ENCODE peak calls at places on chromosomes 4 and X, in five cellular contexts. G is mesendoderm, M is mesenchymal stem cell, P is H9, W is IMR-90. F is an unnamed sample.

GRCh38 chrX:14964500-14964899 is 91.3 kb downstream of the MOSPD2 start:
- DNase-seq in M (peak; percentile 23), W (peak; percentile 26), G (no peak), P (no peak), F (no peak)

GRCh38 chr4:16794816-16795445 is 103.5 kb downstream of the LDB2 start:
- DNase-seq in P (peak; percentile 74), M (peak; percentile 59), G (peak; percentile 85), W (peak; percentile 60), F (peak; percentile 10)

GRCh38 chr4:60326735-60327134 is 873.4 kb upstream of the ADGRL3 start:
- DNase-seq in W (no peak), M (no peak), G (no peak), P (no peak), F (no peak)

GRCh38 chr4:154743683-154744340 is at the start of gene LRAT:
- DNase-seq in P (peak; percentile 92), M (no peak), G (peak; percentile 81), W (no peak), F (peak; percentile 80)

GRCh38 chr4:4914059-4914820 is 54.8 kb downstream of the MSX1 start:
- DNase-seq in M (no peak), G (no peak), P (no peak), W (peak; percentile 53), F (no peak)

GRCh38 chr4:46274717-46275116 is 115.2 kb downstream of the GABRA2 start:
- DNase-seq in G (peak; percentile 19), M (no peak), P (no peak), W (no peak), F (no peak)

GRCh38 chr4:25919676-25920075 is 5.7 kb downstream of the SMIM20 start:
- DNase-seq in W (peak; percentile 53), G (no peak), P (no peak), M (peak; percentile 30), F (no peak)

GRCh38 chr4:75630174-75630931 is at the start of gene CDKL2:
- DNase-seq in G (peak; percentile 95), M (peak; percentile 78), W (no peak), P (peak; percentile 95), F (peak; percentile 93)

GRCh38 chr4:147732516-147733193 is 767 bp downstream of the ARHGAP10 start:
- DNase-seq in G (peak; percentile 71), P (peak; percentile 58), W (peak; percentile 39), M (peak; percentile 63), F (no peak)

GRCh38 chr4:140643571-140644055 is 74.9 kb upstream of the UCP1 start:
- DNase-seq in M (no peak), G (no peak), W (no peak), P (no peak), F (no peak)

GRCh38 chr4:140645614-140646412 is 77.1 kb upstream of the UCP1 start:
- DNase-seq in M (peak; percentile 37), P (no peak), G (no peak), W (peak; percentile 18), F (no peak)

GRCh38 chr4:140644470-140645185 is 75.9 kb upstream of the UCP1 start:
- DNase-seq in G (no peak), P (no peak), M (no peak), W (no peak), F (no peak)

GRCh38 chr4:140642674-140643437 is 74.1 kb upstream of the UCP1 start:
- DNase-seq in G (no peak), M (no peak), P (no peak), W (no peak), F (no peak)

GRCh38 chr4:140645196-140645595 is 76.4 kb upstream of the UCP1 start:
- DNase-seq in P (no peak), W (no peak), M (no peak), G (no peak), F (no peak)
- H3K23ac ChIP-seq in P (no peak overlapping the region), W (no peak overlapping the region), M (no peak overlapping the region), G (no peak overlapping the region), F (no peak overlapping the region)

DNA sequence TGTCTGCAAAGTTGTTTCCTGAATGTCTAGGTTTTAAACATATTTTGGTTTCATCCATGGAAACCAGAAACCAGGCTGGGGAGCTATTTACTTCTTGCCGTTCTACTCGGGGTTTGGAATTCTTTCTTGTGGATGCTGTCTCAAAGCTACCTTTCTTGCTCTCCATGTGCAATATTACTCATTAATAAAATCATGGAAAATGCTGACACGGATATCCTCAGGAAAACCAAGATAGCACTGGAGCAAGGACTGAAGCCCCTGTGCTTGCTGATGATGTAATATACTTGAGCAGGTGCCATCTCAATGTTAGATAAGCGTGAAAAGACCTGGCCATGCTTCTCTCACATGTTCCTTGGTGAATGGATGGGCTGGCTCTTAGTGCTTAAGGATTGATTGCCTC is 41.5 kb upstream of the HPF1 start:
- DNase-seq in M (no peak), P (no peak), G (no peak), W (no peak), F (no peak)
- H3K23ac ChIP-seq in M (no peak overlapping the region), P (no peak overlapping the region), G (no peak overlapping the region), W (no peak overlapping the region), F (no peak overlapping the region)

DNA sequence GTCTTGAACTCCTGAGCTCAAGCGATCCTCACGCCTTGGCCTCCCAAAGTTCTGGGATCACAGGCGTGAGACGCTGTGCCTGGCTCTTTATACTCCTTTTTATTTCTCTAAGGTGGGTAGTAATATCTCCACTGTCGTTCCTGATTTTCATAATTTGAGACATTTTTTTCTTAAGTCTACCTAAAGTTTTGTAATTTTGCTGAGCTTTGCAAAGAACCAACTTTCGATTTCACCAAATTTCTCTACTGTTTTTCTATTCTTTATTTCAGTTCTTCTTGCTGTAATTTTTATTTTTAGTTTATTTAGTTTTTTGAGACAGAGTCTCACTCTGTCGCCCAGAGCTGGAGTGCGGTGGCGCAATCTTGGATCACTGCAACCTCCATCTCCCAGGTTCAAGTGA is 70.4 kb upstream of the CITED1 start:
- DNase-seq in G (no peak), M (no peak), W (no peak), P (no peak), F (no peak)
- H3K23ac ChIP-seq in G (no peak overlapping the region), M (no peak overlapping the region), W (no peak overlapping the region), P (no peak overlapping the region), F (no peak overlapping the region)

GRCh38 chr4:82372874-82373815 is 646 bp downstream of the HNRNPD start:
- DNase-seq in W (peak; percentile 57), G (peak; percentile 90), M (peak; percentile 78), P (peak; percentile 70), F (peak; percentile 31)
- H3K23ac ChIP-seq in W (peak overlapping the region; percentile 92), G (peak overlapping the region; percentile 99), M (peak overlapping the region; percentile 100), P (no peak overlapping the region), F (no peak overlapping the region)

DNA sequence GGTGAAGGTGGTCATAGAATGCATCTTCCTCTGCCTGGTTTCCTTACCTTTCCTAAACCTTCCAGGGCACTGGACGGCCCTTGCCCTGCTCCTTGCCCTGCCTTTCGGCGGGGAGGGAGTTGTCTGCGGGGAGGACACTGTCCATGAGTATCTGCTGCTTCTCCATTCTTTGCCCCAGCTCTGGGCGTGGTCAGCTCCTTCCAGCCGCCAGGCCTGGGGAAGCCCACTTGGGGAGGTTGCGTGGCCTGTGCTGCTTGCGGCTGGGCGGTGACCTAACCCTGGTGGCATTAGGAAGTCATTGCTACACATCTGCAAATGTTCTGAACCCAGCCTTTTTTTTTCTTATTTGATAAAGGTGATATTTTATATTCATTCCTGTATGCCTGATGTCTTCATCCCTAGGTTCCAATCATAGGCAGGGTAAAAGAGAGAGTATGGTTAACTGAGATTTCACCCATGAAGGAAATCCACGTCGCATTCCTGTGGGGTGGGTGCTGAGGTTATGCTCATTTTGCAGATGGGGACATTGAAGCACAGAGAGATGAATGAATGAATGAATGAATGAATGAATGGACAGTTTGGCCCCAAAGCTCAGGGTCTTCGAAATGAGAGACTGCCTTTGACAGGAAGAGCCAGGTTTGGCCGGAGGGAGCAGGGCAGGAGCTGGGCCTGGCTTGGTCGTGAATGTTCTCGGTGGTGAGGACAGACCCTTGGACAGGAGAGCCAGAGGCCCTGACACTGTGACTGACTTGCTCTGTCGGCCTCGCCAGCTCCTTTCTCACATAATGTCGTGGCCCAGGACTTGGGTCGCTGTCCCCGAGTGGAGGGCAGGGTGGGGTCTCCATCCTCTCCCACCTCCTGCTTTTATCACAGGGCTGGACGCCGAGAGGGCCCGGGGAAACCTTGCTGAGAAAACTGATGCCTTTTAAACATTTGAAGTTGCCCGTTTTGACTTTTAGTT is 57.8 kb upstream of the GPR78 start:
- DNase-seq in G (no peak), M (no peak), W (no peak), P (no peak), F (no peak)
- H3K23ac ChIP-seq in G (no peak overlapping the region), M (no peak overlapping the region), W (no peak overlapping the region), P (no peak overlapping the region), F (no peak overlapping the region)

GRCh38 chr4:181294421-181294820 is 948.8 kb upstream of the TENM3 start:
- DNase-seq in W (no peak), G (no peak), M (no peak), P (no peak), F (no peak)

GRCh38 chr4:181289203-181289602 is 954.0 kb upstream of the TENM3 start:
- DNase-seq in P (no peak), M (no peak), W (no peak), G (peak; percentile 16), F (no peak)

GRCh38 chr4:181293541-181293940 is 949.7 kb upstream of the TENM3 start:
- DNase-seq in W (no peak), M (no peak), P (no peak), G (peak; percentile 91), F (no peak)

GRCh38 chr4:181293014-181293413 is 950.2 kb upstream of the TENM3 start:
- DNase-seq in W (no peak), M (no peak), G (peak; percentile 7), P (no peak), F (no peak)

GRCh38 chr4:181291615-181292014 is 951.6 kb upstream of the TENM3 start:
- DNase-seq in M (no peak), W (no peak), G (no peak), P (no peak), F (no peak)
- H3K23ac ChIP-seq in M (no peak overlapping the region), W (no peak overlapping the region), G (no peak overlapping the region), P (no peak overlapping the region), F (no peak overlapping the region)

GRCh38 chr4:1376391-1376840 is 29.4 kb downstream of the UVSSA start:
- DNase-seq in G (no peak), W (no peak), M (no peak), P (no peak), F (no peak)
- H3K23ac ChIP-seq in G (no peak overlapping the region), W (no peak overlapping the region), M (no peak overlapping the region), P (no peak overlapping the region), F (no peak overlapping the region)

GRCh38 chr4:1813915-1814314 is 20.8 kb downstream of the FGFR3 start:
- DNase-seq in W (no peak), M (peak; percentile 11), P (no peak), G (no peak), F (no peak)
- H3K23ac ChIP-seq in W (no peak overlapping the region), M (no peak overlapping the region), P (no peak overlapping the region), G (no peak overlapping the region), F (no peak overlapping the region)

F was measured in H1.